ENCODE peak calls at places on chromosomes 7 and 10, in four cellular contexts. One of them, this sample, is unnamed.

GRCh38 chr10:100057948-100058347 is 23.7 kb downstream of the CPN1 start:
- DNase-seq in glutamatergic neuron: no peak
- DNase-seq in fibroblast of mammary gland: no peak
- DNase-seq in lower lobe of right lung: no peak
- DNase-seq in this sample: no peak

GRCh38 chr10:21285207-21285606 is 240.3 kb downstream of the SKIDA1 start:
- DNase-seq in glutamatergic neuron: no peak
- DNase-seq in fibroblast of mammary gland: no peak
- DNase-seq in lower lobe of right lung: no peak
- DNase-seq in this sample: no peak

GRCh38 chr10:86064931-86065662 is 301.5 kb downstream of the GRID1 start:
- DNase-seq in glutamatergic neuron: no peak
- DNase-seq in fibroblast of mammary gland: no peak
- DNase-seq in lower lobe of right lung: no peak
- DNase-seq in this sample: no peak

GRCh38 chr10:99395750-99396445 is 34.5 kb downstream of the GOT1 start:
- DNase-seq in glutamatergic neuron: no peak
- DNase-seq in fibroblast of mammary gland: peak; percentile 72
- DNase-seq in lower lobe of right lung: no peak
- DNase-seq in this sample: no peak

GRCh38 chr10:52346394-52347326 is 32.6 kb downstream of the DKK1 start:
- DNase-seq in glutamatergic neuron: no peak
- DNase-seq in fibroblast of mammary gland: no peak
- DNase-seq in lower lobe of right lung: no peak
- DNase-seq in this sample: no peak

GRCh38 chr10:74502963-74503608 is 323.3 kb upstream of the KAT6B start:
- DNase-seq in glutamatergic neuron: no peak
- DNase-seq in fibroblast of mammary gland: peak; percentile 82
- DNase-seq in lower lobe of right lung: no peak
- DNase-seq in this sample: no peak

GRCh38 chr10:84494849-84495180 is 166.4 kb downstream of the CCSER2 start:
- DNase-seq in glutamatergic neuron: no peak
- DNase-seq in fibroblast of mammary gland: no peak
- DNase-seq in lower lobe of right lung: no peak
- DNase-seq in this sample: no peak

GRCh38 chr10:8738987-8739386 is 684.5 kb downstream of the GATA3 start:
- DNase-seq in glutamatergic neuron: no peak
- DNase-seq in fibroblast of mammary gland: no peak
- DNase-seq in lower lobe of right lung: no peak
- DNase-seq in this sample: no peak

GRCh38 chr10:110547139-110547761 is 20.2 kb upstream of the SMC3 start:
- DNase-seq in glutamatergic neuron: no peak
- DNase-seq in fibroblast of mammary gland: peak; percentile 76
- DNase-seq in lower lobe of right lung: no peak
- DNase-seq in this sample: no peak

DNA sequence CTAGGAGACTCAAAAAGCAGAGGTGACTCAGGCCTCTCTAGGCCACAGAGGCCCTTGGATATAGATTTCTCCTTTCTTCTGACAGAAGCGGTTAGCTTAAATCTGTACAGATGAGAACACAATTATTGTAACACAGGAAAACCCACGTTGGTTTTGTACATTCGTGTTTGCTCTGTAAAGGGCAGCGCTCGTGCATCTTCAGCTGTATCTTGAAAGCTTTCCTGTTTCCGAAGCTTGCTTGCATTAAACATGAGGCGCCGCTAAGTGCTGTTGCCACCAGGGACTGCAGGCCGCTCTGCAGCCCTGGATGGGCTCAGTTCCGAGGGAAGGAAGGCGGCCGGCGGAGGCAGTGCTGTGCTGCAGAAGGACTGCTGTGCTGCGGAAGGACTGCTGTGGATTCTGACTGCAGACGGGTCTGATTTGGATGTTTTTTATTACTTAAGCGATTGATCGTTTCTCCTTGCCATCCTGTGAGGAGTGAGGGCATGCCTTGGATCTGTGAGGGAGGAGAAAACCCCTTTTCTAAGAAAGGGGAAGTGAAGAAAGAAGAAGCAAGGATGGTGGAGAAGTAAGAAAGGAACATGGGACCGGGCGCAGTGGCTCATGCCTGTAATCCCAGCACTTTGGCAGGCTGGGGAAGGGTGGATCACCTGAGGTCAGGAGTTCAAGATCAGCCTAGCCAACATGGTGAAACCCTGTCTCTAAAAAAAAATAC is 53.4 kb downstream of the FHIP2A start:
- DNase-seq in glutamatergic neuron: peak; percentile 88
- DNase-seq in fibroblast of mammary gland: peak; percentile 45
- DNase-seq in lower lobe of right lung: no peak
- DNase-seq in this sample: peak; percentile 61
- TF ChIP-seq CTCF in glutamatergic neuron: no peak
- TF ChIP-seq CTCF in fibroblast of mammary gland: peak; percentile 1
- TF ChIP-seq CTCF in lower lobe of right lung: no peak
- TF ChIP-seq CTCF in this sample: no peak

DNA sequence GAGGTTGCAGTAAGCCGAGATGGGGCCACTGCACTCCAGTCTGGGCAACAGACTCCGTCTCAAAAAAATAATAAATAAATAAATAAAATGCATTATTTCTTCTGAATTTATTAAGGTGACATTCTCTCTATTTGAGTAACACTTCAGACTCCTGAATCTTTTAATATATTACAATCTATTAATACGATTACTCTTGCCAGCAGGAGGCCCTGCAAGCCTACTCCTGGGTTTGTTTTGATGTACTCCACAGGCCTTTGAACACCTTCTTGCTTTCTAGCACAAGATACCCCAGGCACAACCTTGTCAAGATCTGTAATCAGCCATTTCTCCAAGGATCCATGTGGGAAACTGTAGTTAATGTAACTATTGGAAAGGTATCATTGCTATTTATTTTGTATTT is 63.5 kb downstream of the COBL start:
- DNase-seq in glutamatergic neuron: no peak
- DNase-seq in fibroblast of mammary gland: no peak
- DNase-seq in lower lobe of right lung: no peak
- DNase-seq in this sample: no peak
- TF ChIP-seq CTCF in glutamatergic neuron: no peak
- TF ChIP-seq CTCF in fibroblast of mammary gland: no peak
- TF ChIP-seq CTCF in lower lobe of right lung: no peak
- TF ChIP-seq CTCF in this sample: no peak

DNA sequence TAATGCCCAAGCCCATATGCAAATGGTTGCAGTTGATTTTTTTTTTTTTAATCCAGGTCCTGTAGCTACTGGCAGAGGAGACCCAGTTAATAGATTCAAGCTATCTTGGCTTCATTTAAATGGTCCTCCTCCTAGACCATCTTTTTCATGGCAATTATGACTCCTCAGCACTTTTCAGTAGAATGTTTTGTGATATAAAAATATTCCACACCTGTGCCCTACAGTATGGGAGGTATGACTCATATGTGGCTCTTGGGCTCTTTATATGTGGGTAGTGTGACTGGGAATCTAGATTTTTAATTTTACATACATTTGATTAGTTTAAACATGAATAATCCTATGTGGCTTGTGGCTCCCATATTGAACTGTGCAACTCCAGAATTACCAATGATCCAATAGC is 80.1 kb downstream of the ITGB1 start:
- DNase-seq in glutamatergic neuron: no peak
- DNase-seq in fibroblast of mammary gland: no peak
- DNase-seq in lower lobe of right lung: no peak
- DNase-seq in this sample: no peak
- TF ChIP-seq CTCF in glutamatergic neuron: no peak
- TF ChIP-seq CTCF in fibroblast of mammary gland: no peak
- TF ChIP-seq CTCF in lower lobe of right lung: no peak
- TF ChIP-seq CTCF in this sample: no peak

DNA sequence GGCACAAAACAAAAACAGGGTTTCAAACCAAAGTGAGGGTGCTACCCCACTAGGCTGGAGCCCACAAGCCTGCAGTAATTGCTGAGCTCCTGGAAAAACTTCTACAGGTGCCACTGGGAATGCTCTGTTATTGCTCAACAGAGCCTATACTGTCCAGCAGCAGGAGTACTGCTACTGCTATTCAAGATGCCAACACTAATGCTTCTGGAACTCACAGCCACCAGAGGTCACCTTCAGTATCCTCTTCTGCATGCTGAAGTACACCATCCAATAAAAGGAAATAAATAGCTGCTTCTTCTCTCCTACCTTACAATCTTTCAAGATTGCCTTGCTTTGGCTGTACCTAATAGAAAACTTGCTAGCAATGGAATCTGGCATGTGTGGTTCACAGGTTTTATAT is 222.0 kb downstream of the LRRN3 start:
- DNase-seq in glutamatergic neuron: no peak
- DNase-seq in fibroblast of mammary gland: peak; percentile 12
- DNase-seq in lower lobe of right lung: no peak
- DNase-seq in this sample: no peak
- TF ChIP-seq CTCF in glutamatergic neuron: no peak
- TF ChIP-seq CTCF in fibroblast of mammary gland: no peak
- TF ChIP-seq CTCF in lower lobe of right lung: no peak
- TF ChIP-seq CTCF in this sample: no peak